ENCODE peak calls at places on chromosomes 12 and 14, in nine cellular contexts. V, U, Q, B, L, T, Y, X and G are unnamed samples.

GRCh38 chr14:99026471-99026870 is 245.5 kb downstream of the BCL11B start:
- DNase-seq in V (no peak), U (no peak), Q (no peak), B (no peak), L (no peak), T (no peak), Y (no peak), X (no peak), G (no peak)

GRCh38 chr14:50821471-50822464 is 9.2 kb downstream of the NIN start:
- DNase-seq in V (no peak), U (no peak), Q (no peak), B (peak), L (no peak), T (peak), Y (no peak), X (peak), G (no peak)

GRCh38 chr14:69741055-69741454 is 25.9 kb upstream of the SRSF5 start:
- DNase-seq in V (no peak), U (no peak), Q (no peak), B (no peak), L (no peak), T (no peak), Y (no peak), X (no peak), G (no peak)

GRCh38 chr14:74401504-74402241 is 24.3 kb downstream of the SYNDIG1L start:
- DNase-seq in V (no peak), U (no peak), Q (peak), B (peak), L (no peak), T (peak), Y (no peak), X (no peak), G (peak)

GRCh38 chr12:49160415-49160814 is 28.5 kb downstream of the TUBA1A start:
- DNase-seq in V (no peak), U (no peak), Q (no peak), B (no peak), L (no peak), T (no peak), Y (no peak), X (no peak), G (no peak)

GRCh38 chr12:122852336-122853275 is 17.3 kb downstream of the HIP1R start:
- DNase-seq in V (peak), U (no peak), Q (no peak), B (no peak), L (no peak), T (peak), Y (no peak), X (no peak), G (no peak)

GRCh38 chr12:132277961-132278360 is 51.4 kb downstream of the GALNT9 start:
- DNase-seq in V (no peak), U (no peak), Q (no peak), B (no peak), L (no peak), T (peak), Y (no peak), X (peak), G (no peak)

GRCh38 chr14:105866841-105867321 is 340.5 kb downstream of the TMEM121 start:
- DNase-seq in V (no peak), U (no peak), Q (no peak), B (no peak), L (peak), T (no peak), Y (no peak), X (peak), G (no peak)

GRCh38 chr14:65214741-65215140 is 112.4 kb upstream of the MAX start:
- DNase-seq in V (peak), U (no peak), Q (no peak), B (peak), L (no peak), T (no peak), Y (no peak), X (no peak), G (no peak)

GRCh38 chr12:11559941-11560340 is 89.5 kb upstream of the ETV6 start:
- DNase-seq in V (no peak), U (no peak), Q (no peak), B (no peak), L (no peak), T (no peak), Y (no peak), X (no peak), G (no peak)

GRCh38 chr14:89578048-89578619 is 161.1 kb upstream of the FOXN3 start:
- DNase-seq in V (peak), U (peak), Q (no peak), B (no peak), L (no peak), T (no peak), Y (peak), X (no peak), G (no peak)

GRCh38 chr12:112381898-112382796 is at the start of gene HECTD4:
- DNase-seq in V (peak), U (peak), Q (peak), B (peak), L (peak), T (peak), Y (no peak), X (peak), G (peak)

GRCh38 chr14:64089920-64090319 is 204.3 kb downstream of the ESR2 start:
- DNase-seq in V (no peak), U (peak), Q (no peak), B (no peak), L (no peak), T (no peak), Y (no peak), X (no peak), G (no peak)

GRCh38 chr14:89452281-89452680 is 35.2 kb upstream of the FOXN3 start:
- DNase-seq in V (no peak), U (no peak), Q (no peak), B (no peak), L (no peak), T (no peak), Y (no peak), X (no peak), G (no peak)

GRCh38 chr14:79967453-79967852 is 243.9 kb downstream of the DIO2 start:
- DNase-seq in V (no peak), U (no peak), Q (no peak), B (no peak), L (no peak), T (no peak), Y (no peak), X (no peak), G (no peak)

GRCh38 chr12:58916891-58917570 is 3.3 kb downstream of the LRIG3 start:
- DNase-seq in V (peak), U (peak), Q (no peak), B (peak), L (no peak), T (no peak), Y (peak), X (no peak), G (no peak)

GRCh38 chr12:64265839-64266238 is 43.7 kb upstream of the KICS2 start:
- DNase-seq in V (no peak), U (no peak), Q (no peak), B (no peak), L (no peak), T (no peak), Y (no peak), X (no peak), G (no peak)
- TF ChIP-seq CTCF in V (no peak), U (no peak), Q (no peak), B (no peak), L (no peak), T (no peak), Y (no peak), X (no peak), G (no peak)

DNA sequence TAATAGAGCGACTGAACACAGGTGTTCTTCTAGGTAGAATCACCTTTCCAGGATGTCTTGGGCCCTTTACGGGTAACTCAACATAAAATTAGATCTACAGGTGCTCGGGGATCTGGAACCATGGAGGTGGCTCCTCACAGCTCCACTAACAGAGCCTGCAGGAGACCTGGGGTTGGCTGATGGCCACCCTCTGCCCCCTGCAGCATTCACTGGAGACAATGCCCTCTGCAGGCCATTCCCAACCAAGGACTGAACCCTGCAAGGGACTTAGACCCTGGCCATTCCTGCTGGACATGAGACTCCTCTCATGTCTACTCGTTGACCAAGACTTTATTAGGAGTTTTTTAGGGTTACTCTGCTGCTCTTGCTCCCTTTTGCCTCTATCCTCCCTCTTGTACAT is 58.5 kb upstream of the PPP4R3A start:
- DNase-seq in V (no peak), U (no peak), Q (no peak), B (no peak), L (no peak), T (no peak), Y (no peak), X (no peak), G (no peak)
- TF ChIP-seq CTCF in V (no peak), U (no peak), Q (no peak), B (no peak), L (no peak), T (no peak), Y (no peak), X (no peak), G (no peak)

GRCh38 chr14:44369401-44370123 is 137.5 kb downstream of the FSCB start:
- DNase-seq in V (no peak), U (no peak), Q (no peak), B (no peak), L (no peak), T (no peak), Y (no peak), X (no peak), G (no peak)
- TF ChIP-seq CTCF in V (no peak), U (no peak), Q (no peak), B (no peak), L (no peak), T (no peak), Y (no peak), X (no peak), G (no peak)

DNA sequence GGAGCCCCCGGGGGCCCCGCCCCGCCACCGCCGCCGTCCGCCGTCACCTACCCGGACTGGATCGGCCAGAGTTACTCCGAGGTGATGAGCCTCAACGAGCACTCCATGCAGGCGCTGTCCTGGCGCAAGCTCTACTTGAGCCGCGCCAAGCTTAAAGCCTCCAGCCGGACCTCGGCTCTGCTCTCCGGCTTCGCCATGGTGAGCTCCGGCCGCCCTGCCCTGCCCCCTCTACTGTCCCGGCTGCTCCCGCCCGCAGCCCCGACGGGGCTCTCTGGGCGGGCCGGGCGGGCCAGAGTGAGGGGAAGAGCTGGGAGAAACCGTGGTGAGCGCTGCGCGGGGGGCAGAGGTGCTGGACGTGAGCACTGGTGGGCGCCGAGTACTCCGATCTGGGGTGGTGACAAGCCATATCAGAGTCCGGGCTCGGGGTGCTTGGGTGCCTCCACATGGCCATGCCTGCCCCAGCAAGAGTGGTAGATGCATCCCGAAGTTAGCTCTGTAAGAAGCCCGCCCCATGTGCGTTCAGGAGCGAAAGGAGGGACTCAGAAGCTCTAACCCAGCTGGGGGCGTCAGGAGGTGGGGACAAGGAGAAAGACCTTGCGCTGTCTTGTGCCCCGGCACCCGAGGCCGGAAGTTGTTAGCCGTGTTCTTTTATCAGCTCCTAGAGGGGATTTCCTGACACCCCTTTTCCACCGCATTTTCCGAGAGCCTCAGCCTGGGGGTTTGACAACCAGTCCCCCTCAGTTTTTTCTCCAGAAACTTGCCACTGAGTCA is 708 bp downstream of the ORAI1 start:
- DNase-seq in V (peak), U (peak), Q (peak), B (peak), L (peak), T (peak), Y (no peak), X (peak), G (no peak)
- TF ChIP-seq CTCF in V (peak), U (peak), Q (no peak), B (no peak), L (no peak), T (no peak), Y (peak), X (no peak), G (no peak)

GRCh38 chr12:131116437-131117117 is 162.9 kb downstream of the ADGRD1 start:
- DNase-seq in V (peak), U (no peak), Q (peak), B (no peak), L (no peak), T (peak), Y (no peak), X (no peak), G (no peak)
- TF ChIP-seq CTCF in V (no peak), U (peak), Q (no peak), B (no peak), L (no peak), T (no peak), Y (no peak), X (no peak), G (peak)

DNA sequence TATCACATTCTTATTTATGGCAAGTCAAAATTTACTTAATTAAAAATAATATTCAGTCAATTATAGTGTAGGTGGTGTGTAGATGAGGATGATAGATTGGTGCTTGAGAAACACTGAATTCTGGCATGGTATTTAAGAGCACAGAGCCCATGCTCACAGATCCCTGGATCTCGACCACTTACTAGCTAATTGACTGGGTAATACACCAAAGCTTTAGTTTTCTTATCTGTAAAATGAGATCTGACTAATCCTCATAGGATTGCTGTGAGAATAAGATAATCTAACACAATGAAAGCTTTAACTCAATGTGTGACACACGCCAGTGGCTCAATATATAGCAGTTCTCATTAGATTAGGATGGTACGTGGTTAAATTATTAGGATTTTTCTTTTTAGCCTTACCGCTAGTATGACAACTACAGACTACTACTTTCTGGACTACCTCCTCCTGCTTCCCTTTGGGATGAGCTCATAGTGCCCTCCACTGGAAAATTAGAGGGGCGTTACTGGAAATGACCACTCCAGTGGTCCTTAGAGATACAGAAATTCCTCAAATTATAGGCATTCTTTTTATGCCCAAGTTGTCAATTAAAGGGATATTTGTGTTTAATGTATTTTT is 482.8 kb upstream of the TBX3 start:
- DNase-seq in V (peak), U (peak), Q (no peak), B (no peak), L (no peak), T (no peak), Y (peak), X (no peak), G (no peak)
- TF ChIP-seq CTCF in V (peak), U (peak), Q (no peak), B (no peak), L (no peak), T (no peak), Y (peak), X (no peak), G (no peak)

GRCh38 chr12:2183556-2184541 is 131.1 kb downstream of the CACNA1C start:
- DNase-seq in V (peak), U (peak), Q (no peak), B (no peak), L (no peak), T (no peak), Y (peak), X (no peak), G (no peak)
- TF ChIP-seq CTCF in V (peak), U (peak), Q (no peak), B (no peak), L (no peak), T (no peak), Y (peak), X (no peak), G (no peak)

DNA sequence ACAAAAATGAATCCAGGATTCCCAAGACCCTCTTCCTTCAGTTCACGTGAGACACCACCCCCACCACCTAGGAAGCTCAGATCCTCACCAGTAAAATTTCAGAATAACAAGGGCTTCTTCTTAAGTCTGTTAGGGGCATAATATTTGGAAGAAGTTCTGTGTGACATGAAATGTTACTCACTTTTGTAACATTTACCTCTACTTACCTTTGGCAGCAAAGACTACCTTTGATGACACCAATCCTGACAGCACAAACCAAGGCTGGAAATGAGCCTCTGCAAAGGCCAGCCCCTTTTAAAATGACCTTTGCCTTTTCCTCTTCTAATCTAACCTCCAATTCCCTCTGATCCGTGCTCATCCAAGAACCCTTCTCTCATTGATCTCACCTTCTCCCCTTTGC is 19.4 kb upstream of the KRT77 start:
- DNase-seq in V (no peak), U (no peak), Q (no peak), B (no peak), L (no peak), T (no peak), Y (no peak), X (no peak), G (no peak)
- TF ChIP-seq CTCF in V (no peak), U (no peak), Q (no peak), B (no peak), L (no peak), T (no peak), Y (no peak), X (no peak), G (no peak)

DNA sequence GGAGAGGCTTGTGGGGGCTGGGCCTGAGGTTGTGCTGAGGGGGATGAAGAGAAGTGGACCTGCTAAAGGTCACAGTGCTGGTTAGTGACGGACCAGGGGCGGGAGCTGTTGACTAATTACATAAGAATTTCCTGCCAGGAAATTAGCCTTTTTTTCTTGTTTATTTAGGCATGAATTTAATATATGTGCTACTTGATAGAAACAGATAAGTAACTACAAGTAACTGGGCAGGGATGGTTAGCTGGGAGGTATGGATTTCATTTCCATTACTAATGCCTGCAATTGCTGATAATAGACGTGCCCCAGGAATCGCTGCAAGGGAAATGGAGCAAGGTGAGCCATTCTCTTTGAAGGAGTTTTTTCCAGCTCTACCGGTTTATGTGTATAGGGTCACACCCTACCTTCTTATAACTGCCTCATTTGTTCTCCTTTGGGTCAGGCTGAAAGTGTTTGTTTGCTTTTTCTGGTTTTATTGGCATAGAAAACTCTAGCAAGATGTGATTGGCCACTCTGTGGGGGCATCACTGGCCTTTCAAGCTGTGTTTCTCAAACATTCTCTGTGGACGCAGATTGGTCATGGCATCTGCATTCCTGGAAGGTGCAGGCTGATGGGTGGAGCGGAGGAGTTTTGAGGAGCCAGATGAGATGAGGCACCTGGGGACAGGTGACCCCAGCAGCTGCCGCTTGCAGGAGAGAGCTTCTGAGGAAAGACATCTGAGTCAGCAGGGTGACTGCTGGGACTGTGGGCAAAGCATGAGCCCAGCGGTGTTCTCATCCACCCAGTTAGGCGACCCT is 19.0 kb upstream of the GPRC5A start:
- DNase-seq in V (peak), U (peak), Q (no peak), B (peak), L (no peak), T (peak), Y (peak), X (no peak), G (no peak)
- TF ChIP-seq CTCF in V (no peak), U (no peak), Q (no peak), B (no peak), L (no peak), T (no peak), Y (no peak), X (no peak), G (no peak)

DNA sequence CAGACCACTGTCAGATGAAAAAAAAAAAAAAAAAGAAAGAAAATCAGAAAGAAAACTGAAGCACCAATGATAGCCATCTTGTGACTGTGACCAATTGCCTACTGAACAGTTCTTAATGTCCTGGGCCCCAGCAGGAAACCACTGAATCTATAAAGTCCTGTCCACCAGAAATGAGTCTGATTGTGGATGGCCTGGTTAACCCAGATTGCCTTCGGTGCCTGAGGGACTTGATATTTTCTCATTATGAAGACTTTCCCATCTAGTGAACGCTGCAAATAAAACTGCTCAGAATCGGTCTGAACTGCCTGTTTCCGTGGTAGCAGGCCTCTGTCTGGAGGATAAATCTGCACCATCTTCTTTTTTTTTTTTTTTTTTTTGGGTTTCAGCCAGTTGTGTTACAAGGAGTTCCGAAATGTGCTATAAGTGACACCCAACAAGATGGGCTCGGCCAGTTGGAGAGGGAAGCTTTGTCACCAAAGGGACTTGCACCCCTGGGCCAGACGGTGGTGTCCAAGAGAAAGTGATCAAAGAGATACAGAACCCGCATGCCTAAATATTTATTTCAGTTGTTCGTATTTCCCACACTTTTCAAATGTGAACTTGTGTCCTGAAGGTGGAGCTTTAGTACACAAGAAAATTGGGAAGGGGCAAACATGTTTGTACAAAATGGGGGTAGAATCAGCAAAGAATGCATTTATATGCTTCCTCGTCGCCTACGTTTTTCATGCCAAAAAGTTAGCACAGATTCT is 3.0 kb upstream of the PLXNC1 start:
- DNase-seq in V (peak), U (peak), Q (no peak), B (no peak), L (no peak), T (no peak), Y (peak), X (no peak), G (no peak)
- TF ChIP-seq CTCF in V (peak), U (peak), Q (no peak), B (no peak), L (no peak), T (no peak), Y (peak), X (peak), G (peak)